ENCODE peak calls at places on chromosomes 7 and 10, in six cellular contexts. F is K562, E is HepG2, S is GM12878, U is GM12892, X is H1. N is an unnamed sample.

GRCh38 chr10:100904903-100905302 is 7.9 kb upstream of the SLF2 start:
- DNase-seq in F (no peak), E (no peak), S (no peak), U (no peak), X (no peak), N (no peak)

GRCh38 chr7:5831196-5831595 is 49.4 kb upstream of the OCM start:
- DNase-seq in F (no peak), E (no peak), S (no peak), U (no peak), X (no peak), N (no peak)

GRCh38 chr7:47225387-47226170 is 356.3 kb downstream of the TNS3 start:
- DNase-seq in F (peak; percentile 26), E (no peak), S (no peak), U (no peak), X (no peak), N (no peak)

GRCh38 chr10:28411648-28412047 is 108.8 kb upstream of the MPP7 start:
- DNase-seq in F (no peak), E (no peak), S (no peak), U (no peak), X (no peak), N (no peak)

GRCh38 chr10:101029520-101030309 is 1.2 kb downstream of the PDZD7 start:
- DNase-seq in F (no peak), E (no peak), S (no peak), U (no peak), X (no peak), N (no peak)

GRCh38 chr10:115941247-115941840 is 331.7 kb downstream of the GFRA1 start:
- DNase-seq in F (no peak), E (no peak), S (no peak), U (no peak), X (no peak), N (no peak)

GRCh38 chr7:36300696-36301350 is 88.8 kb upstream of the ANLN start:
- DNase-seq in F (no peak), E (no peak), S (no peak), U (no peak), X (no peak), N (no peak)

GRCh38 chr10:28902215-28902614 is 224.9 kb downstream of the BAMBI start:
- DNase-seq in F (no peak), E (no peak), S (no peak), U (no peak), X (no peak), N (no peak)

GRCh38 chr10:114306116-114306973 is 67.3 kb downstream of the VWA2 start:
- DNase-seq in F (no peak), E (no peak), S (no peak), U (no peak), X (no peak), N (no peak)

GRCh38 chr7:98286701-98287485 is 5.4 kb downstream of the BRI3 start:
- DNase-seq in F (no peak), E (no peak), S (no peak), U (no peak), X (no peak), N (no peak)

GRCh38 chr10:103616705-103617361 is 123.3 kb downstream of the NEURL1 start:
- DNase-seq in F (no peak), E (no peak), S (no peak), U (no peak), X (no peak), N (no peak)

GRCh38 chr7:111356941-111357340 is 205.4 kb downstream of the IMMP2L start:
- DNase-seq in F (no peak), E (no peak), S (no peak), U (no peak), X (no peak), N (no peak)

GRCh38 chr7:41987-42386 is 150.4 kb upstream of the FAM20C start:
- DNase-seq in F (no peak), E (no peak), S (no peak), U (no peak), X (no peak), N (no peak)

GRCh38 chr10:14645239-14645960 is 129.3 kb downstream of the FAM107B start:
- DNase-seq in F (no peak), E (no peak), S (peak; percentile 56), U (no peak), X (no peak), N (no peak)

GRCh38 chr7:64876792-64877713 is 26.0 kb upstream of the ZNF273 start:
- DNase-seq in F (no peak), E (no peak), S (no peak), U (peak; percentile 19), X (peak; percentile 67), N (no peak)

GRCh38 chr10:124323806-124324205 is 94.9 kb downstream of the OAT start:
- DNase-seq in F (no peak), E (no peak), S (no peak), U (no peak), X (no peak), N (no peak)

GRCh38 chr7:134703781-134704180 is 57.1 kb downstream of the BPGM start:
- DNase-seq in F (no peak), E (peak; percentile 8), S (no peak), U (no peak), X (no peak), N (no peak)

GRCh38 chr10:60536529-60537114 is 146.9 kb upstream of the ANK3 start:
- DNase-seq in F (no peak), E (no peak), S (no peak), U (no peak), X (no peak), N (no peak)

GRCh38 chr10:70760271-70760787 is 24.8 kb downstream of the TBATA start:
- DNase-seq in F (no peak), E (no peak), S (no peak), U (no peak), X (no peak), N (no peak)

DNA sequence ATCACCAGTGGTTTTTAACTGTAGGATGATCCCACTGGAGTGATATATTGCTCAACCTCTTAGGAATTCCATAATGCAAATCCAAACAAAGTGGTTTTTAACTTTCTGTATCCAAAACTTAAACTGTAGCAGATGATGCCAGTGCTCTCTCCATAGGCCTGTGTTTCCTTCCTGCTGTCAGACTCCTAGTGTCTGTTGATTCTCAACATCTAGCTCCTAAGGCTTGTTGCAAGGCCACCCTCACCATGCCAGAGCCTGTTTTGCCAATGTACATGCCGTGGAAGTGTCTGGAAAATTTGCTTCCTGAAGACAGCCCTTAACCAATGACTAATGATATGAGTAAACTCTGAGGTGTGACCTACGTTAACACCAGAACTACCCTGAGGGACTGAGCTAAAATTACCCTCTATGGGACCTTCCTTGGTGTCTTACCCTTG is 39.3 kb downstream of the C1GALT1 start:
- DNase-seq in F (peak; percentile 8), E (no peak), S (no peak), U (no peak), X (no peak), N (no peak)
- TF ChIP-seq TAF1 in F (no peak), E (no peak), S (no peak), U (no peak), X (no peak), N (no peak)

DNA sequence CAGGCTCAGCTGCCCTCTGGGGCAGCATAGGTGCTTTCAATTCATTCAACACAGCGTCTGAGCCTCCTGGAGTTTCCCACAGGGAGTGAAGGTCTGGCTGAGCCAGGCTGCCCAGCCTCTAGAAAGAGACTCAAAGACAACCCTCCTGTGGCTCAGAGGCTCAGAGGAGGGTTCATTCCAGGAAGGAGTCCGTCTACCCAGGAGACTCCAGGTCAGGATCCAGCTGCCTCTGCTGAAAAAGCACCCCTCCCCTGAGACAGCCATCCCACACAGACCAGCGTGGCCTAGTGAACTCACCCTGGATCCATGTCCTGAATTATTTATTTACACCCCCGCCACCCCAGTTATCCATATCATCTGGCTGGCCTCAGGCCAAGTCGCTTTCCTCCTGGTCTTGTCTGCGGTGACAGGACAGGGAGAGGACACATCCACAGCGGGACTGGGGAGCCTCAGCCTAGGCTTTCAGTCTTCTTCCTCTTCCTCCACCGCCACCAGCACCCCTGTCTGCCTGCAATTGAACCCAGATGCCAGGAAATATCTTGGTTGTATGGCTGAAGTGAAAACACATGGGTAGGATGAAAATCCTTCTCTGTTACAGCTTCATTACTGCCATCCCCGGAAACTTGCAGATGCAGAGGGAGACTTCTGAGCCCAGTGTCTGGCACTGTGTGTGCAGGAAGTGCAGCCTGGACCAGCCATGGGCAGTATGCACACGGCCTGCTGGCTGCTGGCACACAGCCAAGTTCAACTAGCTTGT is 44.0 kb upstream of the COL13A1 start:
- DNase-seq in F (peak; percentile 21), E (no peak), S (no peak), U (no peak), X (no peak), N (no peak)
- TF ChIP-seq POLR2AphosphoS5 in F (no peak), E (no peak), S (no peak), U (no peak), X (no peak), N (no peak)

GRCh38 chr10:48523212-48523819 is 81.6 kb downstream of the ARHGAP22 start:
- DNase-seq in F (peak; percentile 67), E (no peak), S (no peak), U (no peak), X (no peak), N (no peak)
- TF ChIP-seq POLR2A in F (peak; percentile 41), E (no peak), S (no peak), U (no peak), X (no peak), N (no peak)

DNA sequence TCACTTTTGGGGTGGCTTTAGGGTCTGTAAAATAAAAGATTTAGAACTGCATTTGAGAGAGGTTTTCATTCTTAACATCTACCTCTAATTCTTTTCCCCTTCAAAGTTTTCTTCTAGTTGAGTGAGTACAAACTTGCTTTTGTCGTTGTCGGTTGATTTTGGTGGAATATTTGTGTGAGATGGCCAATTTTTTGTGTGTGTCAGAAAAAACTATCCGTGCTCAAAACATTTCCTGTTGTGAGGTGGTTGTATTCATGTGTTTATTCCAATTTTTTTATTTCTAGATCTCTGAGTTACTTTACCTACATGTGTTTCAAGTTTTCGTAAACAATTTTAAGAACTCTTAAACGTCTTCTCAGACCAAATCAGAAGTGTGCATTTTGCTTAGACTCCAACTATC is 1.6 kb downstream of the AHR start:
- DNase-seq in F (no peak), E (no peak), S (no peak), U (no peak), X (no peak), N (no peak)
- TF ChIP-seq TAF1 in F (no peak), E (no peak), S (no peak), U (no peak), X (no peak), N (no peak)

GRCh38 chr10:12513775-12514663 is 164.7 kb downstream of the CAMK1D start:
- DNase-seq in F (no peak), E (no peak), S (no peak), U (no peak), X (no peak), N (no peak)
- TF ChIP-seq POLR2AphosphoS5 in F (no peak), E (no peak), S (no peak), U (no peak), X (no peak), N (no peak)

N was measured in GM12891.